ENCODE peak calls at places on chromosomes 1 and 21, in ten cellular contexts. Q, H, Z, W, R, Y, L, B, X and S are unnamed samples.

GRCh38 chr1:178969226-178969987 is 56.3 kb upstream of the FAM20B start:
- DNase-seq in R (no peak), Y (no peak), L (no peak), W (no peak), Q (no peak), B (no peak), X (no peak), Z (no peak), H (no peak), S (no peak)

GRCh38 chr21:33036430-33037162 is 10.9 kb downstream of the OLIG2 start:
- DNase-seq in H (no peak), Q (peak), B (peak), Y (no peak), X (no peak), L (no peak), R (no peak), W (no peak), Z (no peak), S (no peak)

GRCh38 chr1:147337040-147337439 is 94.6 kb downstream of the CHD1L start:
- DNase-seq in Z (no peak), X (no peak), L (no peak), Y (no peak), W (no peak), R (no peak), H (no peak), Q (no peak), B (no peak), S (no peak)

GRCh38 chr1:117232551-117232950 is 21.8 kb upstream of the VTCN1 start:
- DNase-seq in Q (no peak), B (no peak), X (no peak), R (no peak), W (no peak), Y (no peak), Z (no peak), L (no peak), H (peak), S (no peak)

GRCh38 chr1:236137285-236137852 is 5.0 kb upstream of the GPR137B start:
- DNase-seq in X (no peak), B (no peak), Y (no peak), W (no peak), Z (no peak), Q (no peak), R (no peak), L (no peak), H (no peak), S (no peak)

GRCh38 chr1:41514381-41514780 is 29.9 kb upstream of the EDN2 start:
- DNase-seq in Q (no peak), W (no peak), H (peak), X (no peak), B (no peak), Z (no peak), Y (no peak), L (no peak), R (no peak), S (no peak)

GRCh38 chr1:89523597-89524368 is 846 bp upstream of the LRRC8B start:
- DNase-seq in Q (no peak), L (no peak), R (no peak), B (peak), H (peak), W (peak), Y (no peak), Z (no peak), X (no peak), S (peak)

GRCh38 chr1:23400324-23401110 is 24.0 kb downstream of the TCEA3 start:
- DNase-seq in R (no peak), B (no peak), X (no peak), H (no peak), Q (no peak), Y (no peak), L (no peak), Z (no peak), W (no peak), S (no peak)

GRCh38 chr1:57133686-57134085 is 167.9 kb upstream of the C8B start:
- DNase-seq in R (no peak), Z (no peak), Q (peak), H (no peak), W (no peak), B (peak), X (no peak), Y (no peak), L (no peak), S (no peak)

GRCh38 chr1:76336951-76337371 is 262.4 kb downstream of the ST6GALNAC3 start:
- DNase-seq in Y (no peak), L (no peak), Q (peak), X (no peak), W (no peak), R (peak), Z (peak), H (no peak), B (peak), S (no peak)

GRCh38 chr1:215160351-215160750 is 77.8 kb downstream of the KCNK2 start:
- DNase-seq in Z (no peak), X (no peak), R (no peak), L (no peak), Y (no peak), B (peak), Q (peak), W (no peak), H (no peak), S (no peak)

GRCh38 chr1:17289756-17290155 is 18.2 kb upstream of the PADI4 start:
- DNase-seq in W (no peak), Y (no peak), Q (peak), Z (no peak), B (peak), L (no peak), H (no peak), X (no peak), R (no peak), S (no peak)

GRCh38 chr1:21317035-21317689 is 26.9 kb upstream of the ECE1 start:
- DNase-seq in Z (no peak), B (no peak), R (peak), H (no peak), X (no peak), L (peak), W (no peak), Y (no peak), Q (peak), S (peak)